ENCODE peak calls at places on chromosomes 4 and X, in nine cellular contexts. Q, P, X, F, O, J, N, K and A are unnamed samples.

GRCh38 chr4:80101086-80101767 is 28.2 kb upstream of the ANTXR2 start:
- DNase-seq in Q (no peak), P (no peak), X (no peak), F (no peak), O (no peak), J (no peak), N (no peak), K (no peak), A (no peak)

GRCh38 chr4:85964298-85964697 is 395.6 kb downstream of the MAPK10 start:
- DNase-seq in Q (no peak), P (no peak), X (peak), F (no peak), O (peak), J (no peak), N (no peak), K (no peak), A (no peak)

GRCh38 chrX:132940727-132941162 is 17.7 kb downstream of the HS6ST2 start:
- DNase-seq in Q (no peak), P (no peak), X (no peak), F (no peak), O (peak), J (no peak), N (no peak), K (no peak), A (peak)

GRCh38 chr4:81954266-81954665 is 419.5 kb downstream of the HNRNPD start:
- DNase-seq in Q (no peak), P (no peak), X (no peak), F (no peak), O (peak), J (no peak), N (no peak), K (no peak), A (no peak)

GRCh38 chrX:30246769-30247489 is at the start of gene MAGEB1:
- DNase-seq in Q (no peak), P (no peak), X (no peak), F (no peak), O (no peak), J (no peak), N (no peak), K (no peak), A (peak)

GRCh38 chr4:4502694-4503311 is 39.0 kb downstream of the STX18 start:
- DNase-seq in Q (no peak), P (no peak), X (peak), F (no peak), O (no peak), J (no peak), N (no peak), K (no peak), A (no peak)

GRCh38 chr4:159070742-159071141 is 32.1 kb upstream of the RAPGEF2 start:
- DNase-seq in Q (no peak), P (no peak), X (peak), F (no peak), O (no peak), J (no peak), N (peak), K (no peak), A (no peak)

GRCh38 chr4:2462218-2462991 is 6.5 kb upstream of the RNF4 start:
- DNase-seq in Q (peak), P (no peak), X (peak), F (no peak), O (peak), J (peak), N (peak), K (peak), A (peak)

GRCh38 chrX:103310592-103311400 is at the start of gene BEX2:
- DNase-seq in Q (peak), P (peak), X (peak), F (no peak), O (peak), J (peak), N (peak), K (peak), A (peak)

GRCh38 chrX:57964975-57965374 is 54.7 kb upstream of the ZXDA start:
- DNase-seq in Q (no peak), P (no peak), X (no peak), F (no peak), O (no peak), J (no peak), N (no peak), K (no peak), A (no peak)

GRCh38 chrX:23497919-23498318 is 163.3 kb downstream of the PTCHD1 start:
- DNase-seq in Q (no peak), P (no peak), X (no peak), F (no peak), O (no peak), J (no peak), N (no peak), K (no peak), A (no peak)

GRCh38 chr4:123939621-123940020 is 543.0 kb downstream of the SPRY1 start:
- DNase-seq in Q (no peak), P (peak), X (peak), F (no peak), O (no peak), J (peak), N (no peak), K (no peak), A (peak)

GRCh38 chr4:78864405-78865024 is 74.7 kb downstream of the PAQR3 start:
- DNase-seq in Q (no peak), P (peak), X (peak), F (no peak), O (peak), J (peak), N (peak), K (no peak), A (peak)

GRCh38 chrX:104122829-104123228 is 10.5 kb downstream of the ZCCHC18 start:
- DNase-seq in Q (no peak), P (no peak), X (no peak), F (no peak), O (no peak), J (no peak), N (no peak), K (no peak), A (no peak)

GRCh38 chr4:133233922-133234321 is 84.8 kb downstream of the PCDH10 start:
- DNase-seq in Q (no peak), P (no peak), X (no peak), F (no peak), O (no peak), J (no peak), N (no peak), K (no peak), A (no peak)

GRCh38 chr4:76342191-76342590 is 35.7 kb downstream of the STBD1 start:
- DNase-seq in Q (no peak), P (peak), X (peak), F (no peak), O (no peak), J (no peak), N (no peak), K (no peak), A (no peak)

GRCh38 chrX:1072637-1073377 is 139.6 kb downstream of the CRLF2 start:
- DNase-seq in Q (peak), P (no peak), X (no peak), F (no peak), O (no peak), J (no peak), N (no peak), K (peak), A (peak)

GRCh38 chr4:101357751-101358150 is 10.4 kb upstream of the PPP3CA start:
- DNase-seq in Q (no peak), P (no peak), X (peak), F (no peak), O (no peak), J (no peak), N (no peak), K (no peak), A (no peak)

GRCh38 chrX:132615396-132616131 is 126.7 kb upstream of the MBNL3 start:
- DNase-seq in Q (no peak), P (no peak), X (peak), F (no peak), O (peak), J (no peak), N (peak), K (peak), A (peak)

GRCh38 chr4:79913581-79913980 is 159.4 kb downstream of the ANTXR2 start:
- DNase-seq in Q (no peak), P (peak), X (peak), F (no peak), O (no peak), J (no peak), N (no peak), K (no peak), A (no peak)

GRCh38 chr4:72031868-72032619 is at the start of gene NPFFR2:
- DNase-seq in Q (no peak), P (peak), X (peak), F (no peak), O (no peak), J (peak), N (peak), K (peak), A (no peak)

GRCh38 chrX:18927558-18927957 is 56.4 kb downstream of the PHKA2 start:
- DNase-seq in Q (no peak), P (no peak), X (no peak), F (no peak), O (no peak), J (no peak), N (no peak), K (no peak), A (no peak)

GRCh38 chr4:51858605-51859211 is 15.8 kb downstream of the DCUN1D4 start:
- DNase-seq in Q (no peak), P (no peak), X (peak), F (no peak), O (no peak), J (no peak), N (no peak), K (no peak), A (no peak)